ENCODE peak calls at places on chromosomes 12 and 14, in ten cellular contexts. X, U, G, E, M, Q, L, W, H and V are unnamed samples.

GRCh38 chr12:124928095-124928911 is 13.9 kb upstream of the UBC start:
- DNase-seq in X (no peak), U (peak; percentile 81), G (no peak), E (no peak), M (peak; percentile 99), Q (no peak), L (no peak), W (peak; percentile 61), H (no peak), V (peak; percentile 79)

GRCh38 chr12:51077930-51078329 is 5.5 kb downstream of the CSRNP2 start:
- DNase-seq in X (no peak), U (no peak), G (no peak), E (no peak), M (no peak), Q (no peak), L (no peak), W (no peak), H (no peak), V (no peak)

GRCh38 chr14:88129306-88130056 is 124.5 kb downstream of the GPR65 start:
- DNase-seq in X (no peak), U (no peak), G (no peak), E (no peak), M (no peak), Q (no peak), L (no peak), W (no peak), H (no peak), V (no peak)

GRCh38 chr12:125091401-125091800 is 26.2 kb downstream of the AACS start:
- DNase-seq in X (no peak), U (no peak), G (no peak), E (no peak), M (no peak), Q (no peak), L (no peak), W (no peak), H (no peak), V (no peak)

GRCh38 chr12:31308116-31308515 is 17.8 kb downstream of the SINHCAF start:
- DNase-seq in X (no peak), U (no peak), G (no peak), E (no peak), M (no peak), Q (no peak), L (no peak), W (no peak), H (no peak), V (no peak)

GRCh38 chr14:105525861-105526780 is at the start of gene TMEM121:
- DNase-seq in X (peak; percentile 51), U (no peak), G (peak; percentile 19), E (no peak), M (peak; percentile 69), Q (no peak), L (no peak), W (peak; percentile 45), H (no peak), V (peak; percentile 84)

GRCh38 chr14:104200591-104200990 is 62.2 kb downstream of the KIF26A start:
- DNase-seq in X (no peak), U (no peak), G (no peak), E (no peak), M (no peak), Q (no peak), L (no peak), W (no peak), H (no peak), V (no peak)

GRCh38 chr12:16526693-16527092 is 79.3 kb downstream of the LMO3 start:
- DNase-seq in X (peak; percentile 6), U (no peak), G (no peak), E (no peak), M (no peak), Q (no peak), L (no peak), W (no peak), H (no peak), V (no peak)

GRCh38 chr14:77041837-77042557 is 13.5 kb upstream of the IRF2BPL start:
- DNase-seq in X (peak; percentile 71), U (no peak), G (peak; percentile 69), E (no peak), M (no peak), Q (no peak), L (peak; percentile 44), W (no peak), H (no peak), V (no peak)

GRCh38 chr12:69904761-69905160 is 79.7 kb downstream of the MYRFL start:
- DNase-seq in X (no peak), U (no peak), G (no peak), E (no peak), M (no peak), Q (no peak), L (no peak), W (no peak), H (no peak), V (no peak)

GRCh38 chr12:105724651-105725050 is 394.2 kb downstream of the C12orf75 start:
- DNase-seq in X (no peak), U (no peak), G (no peak), E (no peak), M (no peak), Q (no peak), L (no peak), W (no peak), H (no peak), V (no peak)

GRCh38 chr14:99579077-99579836 is 24.8 kb downstream of the CCDC85C start:
- DNase-seq in X (no peak), U (no peak), G (no peak), E (no peak), M (no peak), Q (no peak), L (no peak), W (no peak), H (no peak), V (no peak)

GRCh38 chr12:10140001-10140400 is 10.0 kb upstream of the CLEC7A start:
- DNase-seq in X (peak; percentile 83), U (no peak), G (no peak), E (no peak), M (no peak), Q (no peak), L (peak; percentile 29), W (peak; percentile 48), H (peak; percentile 35), V (peak; percentile 82)

GRCh38 chr14:102941419-102942011 is 19.1 kb downstream of the AMN start:
- DNase-seq in X (no peak), U (no peak), G (no peak), E (no peak), M (no peak), Q (no peak), L (no peak), W (no peak), H (no peak), V (no peak)

GRCh38 chr14:67510836-67511235 is 22.3 kb upstream of the PLEKHH1 start:
- DNase-seq in X (no peak), U (no peak), G (no peak), E (no peak), M (no peak), Q (no peak), L (no peak), W (no peak), H (no peak), V (no peak)

GRCh38 chr14:68501621-68502052 is 291.2 kb downstream of the ZFP36L1 start:
- DNase-seq in X (no peak), U (no peak), G (no peak), E (no peak), M (no peak), Q (no peak), L (no peak), W (no peak), H (no peak), V (no peak)

GRCh38 chr12:58299371-58299770 is 358.0 kb downstream of the ATP23 start:
- DNase-seq in X (no peak), U (no peak), G (no peak), E (no peak), M (no peak), Q (no peak), L (no peak), W (no peak), H (no peak), V (no peak)

GRCh38 chr12:19288603-19289244 is 150.6 kb upstream of the AEBP2 start:
- DNase-seq in X (peak; percentile 24), U (no peak), G (peak; percentile 9), E (no peak), M (no peak), Q (peak; percentile 7), L (no peak), W (no peak), H (peak; percentile 32), V (no peak)

GRCh38 chr14:101077511-101078074 is 174.1 kb upstream of the RTL1 start:
- DNase-seq in X (no peak), U (no peak), G (peak; percentile 49), E (no peak), M (peak; percentile 63), Q (no peak), L (peak; percentile 77), W (peak; percentile 14), H (no peak), V (no peak)

GRCh38 chr14:92471919-92472318 is 41.7 kb upstream of the RIN3 start:
- DNase-seq in X (peak; percentile 50), U (no peak), G (peak; percentile 14), E (no peak), M (peak; percentile 78), Q (no peak), L (no peak), W (no peak), H (peak; percentile 73), V (no peak)

GRCh38 chr12:6821271-6821673 is 349 bp upstream of the GPR162 start:
- DNase-seq in X (peak; percentile 76), U (peak; percentile 80), G (peak; percentile 100), E (no peak), M (no peak), Q (no peak), L (peak; percentile 70), W (peak; percentile 22), H (no peak), V (peak; percentile 78)

GRCh38 chr12:119122047-119122446 is 56.7 kb upstream of the HSPB8 start:
- DNase-seq in X (no peak), U (no peak), G (no peak), E (no peak), M (no peak), Q (no peak), L (no peak), W (no peak), H (no peak), V (no peak)

GRCh38 chr14:75077794-75078193 is 8.4 kb downstream of the ZC2HC1C start:
- DNase-seq in X (no peak), U (no peak), G (no peak), E (no peak), M (no peak), Q (no peak), L (peak; percentile 91), W (no peak), H (no peak), V (no peak)

GRCh38 chr12:57888407-57889157 is 42.1 kb upstream of the CTDSP2 start:
- DNase-seq in X (peak; percentile 89), U (no peak), G (peak; percentile 52), E (no peak), M (peak; percentile 89), Q (no peak), L (peak; percentile 85), W (no peak), H (no peak), V (peak; percentile 73)

GRCh38 chr14:68139466-68140110 is 320.0 kb downstream of the RAD51B start:
- DNase-seq in X (no peak), U (no peak), G (no peak), E (no peak), M (no peak), Q (no peak), L (no peak), W (no peak), H (no peak), V (no peak)

GRCh38 chr14:19743256-19743655 is at the start of gene OR4Q3:
- DNase-seq in X (peak; percentile 44), U (no peak), G (no peak), E (no peak), M (no peak), Q (no peak), L (peak; percentile 6), W (no peak), H (no peak), V (no peak)

GRCh38 chr14:58752280-58752679 is 114.5 kb downstream of the DACT1 start:
- DNase-seq in X (no peak), U (no peak), G (no peak), E (no peak), M (no peak), Q (no peak), L (no peak), W (no peak), H (no peak), V (no peak)

GRCh38 chr12:116698131-116698495 is 39.8 kb downstream of the SPRING1 start:
- DNase-seq in X (no peak), U (no peak), G (no peak), E (no peak), M (no peak), Q (no peak), L (no peak), W (no peak), H (no peak), V (no peak)